ENCODE peak calls at places on chromosomes 3 and 15, in eight cellular contexts. One of them, this sample, is unnamed.

GRCh38 chr3:101809178-101810022 is 30.4 kb downstream of the NXPE3 start:
- DNase-seq in fibroblast of lung: peak; percentile 65
- DNase-seq in HCT116: peak; percentile 28
- DNase-seq in hepatocyte: peak; percentile 67
- DNase-seq in HepG2: peak; percentile 29
- DNase-seq in PC-9: peak; percentile 28
- DNase-seq in neural progenitor cell: peak; percentile 65
- DNase-seq in A673: peak; percentile 72
- DNase-seq in this sample: no peak

GRCh38 chr3:149879872-149880271 is 66.9 kb downstream of the RNF13 start:
- DNase-seq in fibroblast of lung: peak; percentile 78
- DNase-seq in HCT116: peak; percentile 24
- DNase-seq in hepatocyte: peak; percentile 69
- DNase-seq in HepG2: peak; percentile 24
- DNase-seq in PC-9: peak; percentile 10
- DNase-seq in neural progenitor cell: peak; percentile 64
- DNase-seq in A673: peak; percentile 78
- DNase-seq in this sample: peak; percentile 27

GRCh38 chr3:109131276-109131675 is 5.2 kb upstream of the C3orf85 start:
- DNase-seq in fibroblast of lung: peak; percentile 43
- DNase-seq in HCT116: no peak
- DNase-seq in hepatocyte: no peak
- DNase-seq in HepG2: no peak
- DNase-seq in PC-9: no peak
- DNase-seq in neural progenitor cell: no peak
- DNase-seq in A673: peak; percentile 8
- DNase-seq in this sample: no peak

GRCh38 chr3:71061037-71061436 is 522.5 kb downstream of the FOXP1 start:
- DNase-seq in fibroblast of lung: no peak
- DNase-seq in HCT116: no peak
- DNase-seq in hepatocyte: no peak
- DNase-seq in HepG2: no peak
- DNase-seq in PC-9: no peak
- DNase-seq in neural progenitor cell: no peak
- DNase-seq in A673: no peak
- DNase-seq in this sample: no peak

GRCh38 chr3:149366031-149366430 is 11.4 kb downstream of the TM4SF1 start:
- DNase-seq in fibroblast of lung: no peak
- DNase-seq in HCT116: no peak
- DNase-seq in hepatocyte: no peak
- DNase-seq in HepG2: no peak
- DNase-seq in PC-9: no peak
- DNase-seq in neural progenitor cell: no peak
- DNase-seq in A673: no peak
- DNase-seq in this sample: no peak

GRCh38 chr3:188124184-188124583 is 29.8 kb upstream of the LPP start:
- DNase-seq in fibroblast of lung: no peak
- DNase-seq in HCT116: no peak
- DNase-seq in hepatocyte: no peak
- DNase-seq in HepG2: peak; percentile 61
- DNase-seq in PC-9: no peak
- DNase-seq in neural progenitor cell: no peak
- DNase-seq in A673: no peak
- DNase-seq in this sample: no peak

GRCh38 chr3:188279696-188280398 is 125.9 kb downstream of the LPP start:
- DNase-seq in fibroblast of lung: no peak
- DNase-seq in HCT116: no peak
- DNase-seq in hepatocyte: no peak
- DNase-seq in HepG2: no peak
- DNase-seq in PC-9: no peak
- DNase-seq in neural progenitor cell: no peak
- DNase-seq in A673: no peak
- DNase-seq in this sample: no peak

GRCh38 chr3:120177907-120178306 is 83.7 kb upstream of the GSK3B start:
- DNase-seq in fibroblast of lung: peak; percentile 19
- DNase-seq in HCT116: no peak
- DNase-seq in hepatocyte: no peak
- DNase-seq in HepG2: peak; percentile 23
- DNase-seq in PC-9: no peak
- DNase-seq in neural progenitor cell: no peak
- DNase-seq in A673: no peak
- DNase-seq in this sample: no peak

GRCh38 chr3:58071480-58071971 is 63.3 kb downstream of the FLNB start:
- DNase-seq in fibroblast of lung: no peak
- DNase-seq in HCT116: no peak
- DNase-seq in hepatocyte: peak; percentile 63
- DNase-seq in HepG2: peak; percentile 89
- DNase-seq in PC-9: no peak
- DNase-seq in neural progenitor cell: no peak
- DNase-seq in A673: no peak
- DNase-seq in this sample: no peak

GRCh38 chr3:186915808-186916796 is 14.2 kb upstream of the ST6GAL1 start:
- DNase-seq in fibroblast of lung: no peak
- DNase-seq in HCT116: no peak
- DNase-seq in hepatocyte: no peak
- DNase-seq in HepG2: no peak
- DNase-seq in PC-9: no peak
- DNase-seq in neural progenitor cell: no peak
- DNase-seq in A673: no peak
- DNase-seq in this sample: no peak

GRCh38 chr3:24751020-24751419 is 256.4 kb upstream of the THRB start:
- DNase-seq in fibroblast of lung: no peak
- DNase-seq in HCT116: no peak
- DNase-seq in hepatocyte: no peak
- DNase-seq in HepG2: no peak
- DNase-seq in PC-9: no peak
- DNase-seq in neural progenitor cell: no peak
- DNase-seq in A673: no peak
- DNase-seq in this sample: no peak

GRCh38 chr3:13329746-13330145 is 90.4 kb downstream of the NUP210 start:
- DNase-seq in fibroblast of lung: no peak
- DNase-seq in HCT116: no peak
- DNase-seq in hepatocyte: no peak
- DNase-seq in HepG2: no peak
- DNase-seq in PC-9: no peak
- DNase-seq in neural progenitor cell: no peak
- DNase-seq in A673: no peak
- DNase-seq in this sample: no peak

GRCh38 chr3:132352556-132353143 is 35.4 kb downstream of the ACP3 start:
- DNase-seq in fibroblast of lung: peak; percentile 80
- DNase-seq in HCT116: peak; percentile 61
- DNase-seq in hepatocyte: peak; percentile 77
- DNase-seq in HepG2: peak; percentile 53
- DNase-seq in PC-9: peak; percentile 55
- DNase-seq in neural progenitor cell: peak; percentile 78
- DNase-seq in A673: peak; percentile 77
- DNase-seq in this sample: peak; percentile 68

GRCh38 chr15:76061700-76062099 is 1.9 kb downstream of the TMEM266 start:
- DNase-seq in fibroblast of lung: no peak
- DNase-seq in HCT116: no peak
- DNase-seq in hepatocyte: no peak
- DNase-seq in HepG2: no peak
- DNase-seq in PC-9: no peak
- DNase-seq in neural progenitor cell: no peak
- DNase-seq in A673: no peak
- DNase-seq in this sample: no peak

GRCh38 chr3:126466886-126467610 is 8.6 kb downstream of the ZXDC start:
- DNase-seq in fibroblast of lung: no peak
- DNase-seq in HCT116: no peak
- DNase-seq in hepatocyte: no peak
- DNase-seq in HepG2: no peak
- DNase-seq in PC-9: no peak
- DNase-seq in neural progenitor cell: no peak
- DNase-seq in A673: no peak
- DNase-seq in this sample: no peak

GRCh38 chr15:63332367-63333078 is 49.1 kb downstream of the CA12 start:
- DNase-seq in fibroblast of lung: peak; percentile 90
- DNase-seq in HCT116: peak; percentile 28
- DNase-seq in hepatocyte: no peak
- DNase-seq in HepG2: no peak
- DNase-seq in PC-9: peak; percentile 59
- DNase-seq in neural progenitor cell: no peak
- DNase-seq in A673: peak; percentile 76
- DNase-seq in this sample: no peak

GRCh38 chr3:81435050-81435449 is 326.4 kb downstream of the GBE1 start:
- DNase-seq in fibroblast of lung: no peak
- DNase-seq in HCT116: no peak
- DNase-seq in hepatocyte: no peak
- DNase-seq in HepG2: no peak
- DNase-seq in PC-9: no peak
- DNase-seq in neural progenitor cell: no peak
- DNase-seq in A673: no peak
- DNase-seq in this sample: no peak

GRCh38 chr15:67823371-67824156 is 1.7 kb upstream of the SKOR1 start:
- DNase-seq in fibroblast of lung: no peak
- DNase-seq in HCT116: no peak
- DNase-seq in hepatocyte: no peak
- DNase-seq in HepG2: no peak
- DNase-seq in PC-9: no peak
- DNase-seq in neural progenitor cell: peak; percentile 56
- DNase-seq in A673: no peak
- DNase-seq in this sample: no peak
- TF ChIP-seq EZH2 in fibroblast of lung: peak; percentile 88
- TF ChIP-seq EZH2 in HCT116: no peak
- TF ChIP-seq EZH2 in hepatocyte: peak; percentile 91
- TF ChIP-seq EZH2 in HepG2: peak; percentile 69
- TF ChIP-seq EZH2 in PC-9: no peak
- TF ChIP-seq EZH2 in neural progenitor cell: peak; percentile 96
- TF ChIP-seq EZH2 in A673: peak; percentile 97
- TF ChIP-seq EZH2 in this sample: no peak

DNA sequence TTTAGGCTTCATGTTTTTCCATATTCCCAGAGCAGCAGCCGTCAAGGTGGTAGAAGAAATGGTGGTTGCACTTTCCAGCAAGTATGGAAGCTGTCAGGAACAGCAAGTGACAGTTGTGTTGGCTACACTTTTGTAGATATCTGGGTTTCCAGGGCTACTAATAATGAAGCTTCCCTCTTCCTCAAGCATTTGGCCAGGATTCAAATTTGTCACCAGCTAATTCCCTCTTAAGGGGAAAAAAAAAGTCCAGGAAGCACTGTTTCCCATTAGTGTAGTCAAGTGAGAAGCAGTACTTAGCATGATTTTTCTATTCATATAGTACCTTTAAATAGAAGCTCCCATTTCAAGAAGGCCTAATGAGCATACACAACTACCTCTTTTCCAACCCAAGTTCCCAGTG is 252.8 kb downstream of the IGSF11 start:
- DNase-seq in fibroblast of lung: no peak
- DNase-seq in HCT116: no peak
- DNase-seq in hepatocyte: no peak
- DNase-seq in HepG2: no peak
- DNase-seq in PC-9: no peak
- DNase-seq in neural progenitor cell: no peak
- DNase-seq in A673: peak; percentile 10
- DNase-seq in this sample: no peak
- H3K4me3 ChIP-seq in fibroblast of lung: no peak overlapping the region
- H3K4me3 ChIP-seq in HCT116: no peak overlapping the region
- H3K4me3 ChIP-seq in hepatocyte: no peak overlapping the region
- H3K4me3 ChIP-seq in HepG2: no peak overlapping the region
- H3K4me3 ChIP-seq in PC-9: no peak overlapping the region
- H3K4me3 ChIP-seq in neural progenitor cell: no peak overlapping the region
- H3K4me3 ChIP-seq in A673: no peak overlapping the region
- H3K4me3 ChIP-seq in this sample: no peak overlapping the region

GRCh38 chr15:57948554-57949289 is 116.8 kb downstream of the ALDH1A2 start:
- DNase-seq in fibroblast of lung: no peak
- DNase-seq in HCT116: no peak
- DNase-seq in hepatocyte: no peak
- DNase-seq in HepG2: no peak
- DNase-seq in PC-9: no peak
- DNase-seq in neural progenitor cell: no peak
- DNase-seq in A673: no peak
- DNase-seq in this sample: no peak
- TF ChIP-seq CTCF in fibroblast of lung: no peak
- TF ChIP-seq CTCF in HCT116: no peak
- TF ChIP-seq CTCF in hepatocyte: no peak
- TF ChIP-seq CTCF in HepG2: no peak
- TF ChIP-seq CTCF in PC-9: no peak
- TF ChIP-seq CTCF in neural progenitor cell: no peak
- TF ChIP-seq CTCF in A673: no peak
- TF ChIP-seq CTCF in this sample: no peak

GRCh38 chr15:60004019-60004845 is at the start of gene FOXB1:
- DNase-seq in fibroblast of lung: no peak
- DNase-seq in HCT116: no peak
- DNase-seq in hepatocyte: peak; percentile 35
- DNase-seq in HepG2: no peak
- DNase-seq in PC-9: peak; percentile 66
- DNase-seq in neural progenitor cell: peak; percentile 95
- DNase-seq in A673: no peak
- DNase-seq in this sample: no peak

GRCh38 chr15:60001642-60002527 is 2.2 kb upstream of the FOXB1 start:
- DNase-seq in fibroblast of lung: no peak
- DNase-seq in HCT116: no peak
- DNase-seq in hepatocyte: no peak
- DNase-seq in HepG2: no peak
- DNase-seq in PC-9: no peak
- DNase-seq in neural progenitor cell: peak; percentile 36
- DNase-seq in A673: no peak
- DNase-seq in this sample: no peak

GRCh38 chr15:60002528-60003218 is 1.4 kb upstream of the FOXB1 start:
- DNase-seq in fibroblast of lung: no peak
- DNase-seq in HCT116: no peak
- DNase-seq in hepatocyte: no peak
- DNase-seq in HepG2: no peak
- DNase-seq in PC-9: no peak
- DNase-seq in neural progenitor cell: no peak
- DNase-seq in A673: no peak
- DNase-seq in this sample: no peak

GRCh38 chr15:60004846-60005351 is 788 bp downstream of the FOXB1 start:
- DNase-seq in fibroblast of lung: peak; percentile 27
- DNase-seq in HCT116: no peak
- DNase-seq in hepatocyte: no peak
- DNase-seq in HepG2: no peak
- DNase-seq in PC-9: no peak
- DNase-seq in neural progenitor cell: peak; percentile 75
- DNase-seq in A673: no peak
- DNase-seq in this sample: no peak

DNA sequence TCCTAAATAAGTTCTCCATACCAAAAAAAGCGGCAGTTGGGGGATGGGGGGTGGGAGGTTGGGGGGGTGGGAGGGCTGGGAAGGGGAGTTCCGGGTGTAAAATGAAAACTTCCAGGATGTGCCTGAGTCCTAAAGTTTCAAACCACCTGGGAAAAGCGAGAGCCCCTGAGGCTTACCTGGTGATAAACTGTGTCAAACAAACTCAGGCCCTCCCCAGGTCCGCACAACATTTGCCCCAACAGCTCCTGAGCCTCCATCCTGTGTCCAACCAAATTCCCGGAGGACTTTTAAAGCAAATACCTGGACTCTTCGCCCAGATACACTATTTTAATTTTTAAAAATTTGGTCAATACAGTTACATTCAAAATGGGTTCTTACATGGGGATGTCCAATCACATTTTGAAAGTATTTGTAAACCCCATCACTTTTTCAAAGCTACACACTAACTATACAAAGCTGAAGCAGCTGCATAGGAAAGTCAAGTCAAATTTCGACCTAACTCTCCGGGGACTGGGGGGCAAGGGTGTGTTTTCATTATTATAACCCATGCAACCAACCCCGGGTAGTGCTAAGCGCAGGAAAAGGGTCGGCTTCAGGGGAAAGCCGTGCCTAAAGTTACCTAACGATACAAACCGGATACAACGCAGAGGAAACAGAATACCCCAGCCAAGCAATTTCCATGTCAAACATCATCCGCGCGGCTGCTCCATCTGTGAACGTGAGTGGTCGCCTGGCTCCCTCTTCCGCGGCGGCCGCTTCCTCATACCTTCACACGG is 680 bp upstream of the FOXB1 start:
- DNase-seq in fibroblast of lung: no peak
- DNase-seq in HCT116: no peak
- DNase-seq in hepatocyte: no peak
- DNase-seq in HepG2: no peak
- DNase-seq in PC-9: no peak
- DNase-seq in neural progenitor cell: no peak
- DNase-seq in A673: no peak
- DNase-seq in this sample: no peak
- TF ChIP-seq EZH2 in fibroblast of lung: peak; percentile 86
- TF ChIP-seq EZH2 in HCT116: no peak
- TF ChIP-seq EZH2 in hepatocyte: no peak
- TF ChIP-seq EZH2 in HepG2: no peak
- TF ChIP-seq EZH2 in PC-9: no peak
- TF ChIP-seq EZH2 in neural progenitor cell: no peak
- TF ChIP-seq EZH2 in A673: peak; percentile 16
- TF ChIP-seq EZH2 in this sample: no peak